ENCODE peak calls at places on chromosomes 7 and 10, in seven cellular contexts. N, P, E, D, R, S and F are unnamed samples.

GRCh38 chr7:457814-458510 is 61.7 kb downstream of the PDGFA start:
- DNase-seq in S (no peak), E (no peak), D (no peak), R (no peak), P (no peak), N (no peak), F (no peak)

GRCh38 chr7:29084832-29085231 is 61.5 kb downstream of the CPVL start:
- DNase-seq in N (no peak), S (no peak), P (no peak), D (no peak), R (no peak), E (no peak), F (no peak)

GRCh38 chr7:17040701-17041100 is 158.9 kb upstream of the AGR3 start:
- DNase-seq in E (no peak), N (no peak), S (no peak), P (no peak), D (no peak), R (no peak), F (no peak)

GRCh38 chr7:131829911-131830310 is 273.5 kb upstream of the PODXL start:
- DNase-seq in R (peak), E (no peak), D (peak), P (no peak), N (peak), S (no peak), F (no peak)

GRCh38 chr10:23994459-23995046 is 214.4 kb upstream of the KIAA1217 start:
- DNase-seq in S (no peak), R (peak), E (no peak), N (peak), D (no peak), P (no peak), F (peak)

GRCh38 chr10:131477457-131478205 is 166.1 kb upstream of the TCERG1L start:
- DNase-seq in P (no peak), D (peak), E (no peak), S (no peak), N (no peak), R (no peak), F (no peak)

GRCh38 chr10:124063736-124064135 is 29.7 kb downstream of the CHST15 start:
- DNase-seq in E (no peak), D (peak), P (no peak), N (no peak), R (peak), S (no peak), F (no peak)

GRCh38 chr7:26958834-26959233 is 94.4 kb upstream of the SKAP2 start:
- DNase-seq in D (no peak), S (no peak), E (no peak), R (peak), N (no peak), P (no peak), F (no peak)

GRCh38 chr7:121931149-121931922 is 58.4 kb downstream of the PTPRZ1 start:
- DNase-seq in S (no peak), N (no peak), R (no peak), D (no peak), E (no peak), P (no peak), F (no peak)

GRCh38 chr10:106551501-106551900 is 613.0 kb downstream of the SORCS1 start:
- DNase-seq in D (no peak), S (no peak), N (no peak), P (no peak), E (no peak), R (peak), F (no peak)

GRCh38 chr10:75186310-75186709 is 24.3 kb upstream of the VDAC2 start:
- DNase-seq in N (no peak), R (no peak), E (no peak), P (peak), S (no peak), D (no peak), F (peak)

GRCh38 chr10:107409517-107409916 is 245.0 kb upstream of the SORCS1 start:
- DNase-seq in D (no peak), R (peak), E (no peak), S (no peak), P (no peak), N (peak), F (no peak)

GRCh38 chr10:95363303-95363912 is 72.6 kb upstream of the PDLIM1 start:
- DNase-seq in E (peak), S (peak), R (peak), P (no peak), N (peak), D (peak), F (no peak)

GRCh38 chr7:79159040-79159664 is 294.3 kb downstream of the MAGI2 start:
- DNase-seq in P (no peak), N (no peak), S (no peak), R (no peak), E (no peak), D (no peak), F (no peak)